ENCODE peak calls at places on chromosomes 5 and 9, in four cellular contexts. V, A, G and M are unnamed samples.

GRCh38 chr5:94969174-94969573 is 315.7 kb downstream of the MCTP1 start:
- DNase-seq in A (no peak), V (no peak), G (peak; percentile 69), M (peak; percentile 29)

GRCh38 chr5:4921929-4922328 is 218.2 kb upstream of the ADAMTS16 start:
- DNase-seq in G (no peak), V (no peak), A (no peak), M (no peak)

GRCh38 chr9:123044556-123044955 is 11.1 kb downstream of the GPR21 start:
- DNase-seq in G (no peak), V (no peak), A (no peak), M (peak; percentile 70)

GRCh38 chr5:9653811-9654210 is 23.7 kb upstream of the TAS2R1 start:
- DNase-seq in G (peak; percentile 87), A (peak; percentile 87), V (no peak), M (peak; percentile 86)

GRCh38 chr9:127437497-127438264 is 13.5 kb downstream of the ZNF79 start:
- DNase-seq in V (no peak), G (no peak), A (no peak), M (no peak)

GRCh38 chr5:17213938-17214337 is 3.5 kb upstream of the BASP1 start:
- DNase-seq in G (no peak), V (no peak), A (no peak), M (no peak)

GRCh38 chr9:109986423-109987055 is 206.5 kb downstream of the PALM2AKAP2 start:
- DNase-seq in G (peak; percentile 96), V (no peak), A (no peak), M (peak; percentile 48)

GRCh38 chr5:58985759-58986158 is 402.9 kb downstream of the RAB3C start:
- DNase-seq in G (no peak), A (no peak), V (no peak), M (peak; percentile 11)

GRCh38 chr5:151671979-151672378 is 14.7 kb downstream of the SPARC start:
- DNase-seq in G (no peak), V (no peak), A (no peak), M (peak; percentile 36)

GRCh38 chr9:13915131-13915530 is 398.8 kb downstream of the NFIB start:
- DNase-seq in A (peak; percentile 45), V (no peak), G (no peak), M (no peak)

GRCh38 chr9:86990276-86990675 is 43.0 kb upstream of the GAS1 start:
- DNase-seq in G (no peak), A (no peak), V (no peak), M (peak; percentile 65)

GRCh38 chr5:103327893-103328292 is 69.3 kb downstream of the MACIR start:
- DNase-seq in V (no peak), G (no peak), A (no peak), M (no peak)

GRCh38 chr9:75039006-75039405 is 10.9 kb upstream of the CARNMT1 start:
- DNase-seq in V (no peak), G (peak; percentile 45), A (no peak), M (peak; percentile 25)

GRCh38 chr5:57783693-57784092 is 301.1 kb upstream of the ACTBL2 start:
- DNase-seq in A (no peak), V (no peak), G (no peak), M (no peak)

GRCh38 chr5:139014726-139015125 is 139.6 kb upstream of the LRRTM2 start:
- DNase-seq in V (no peak), A (no peak), G (peak; percentile 88), M (peak; percentile 80)

GRCh38 chr9:132798817-132799790 is 79.0 kb downstream of the AK8 start:
- DNase-seq in G (no peak), V (peak; percentile 41), A (peak; percentile 42), M (no peak)

GRCh38 chr5:65121880-65122436 is 353.2 kb downstream of the CWC27 start:
- DNase-seq in V (no peak), A (no peak), G (peak; percentile 55), M (peak; percentile 65)

GRCh38 chr5:123545506-123545905 is 33.5 kb downstream of the CSNK1G3 start:
- DNase-seq in A (no peak), G (no peak), V (no peak), M (peak; percentile 24)

GRCh38 chr9:124450241-124450924 is at the start of gene ADGRD2:
- DNase-seq in G (peak; percentile 9), V (no peak), A (no peak), M (peak; percentile 46)

GRCh38 chr9:134547161-134548100 is 94.2 kb upstream of the COL5A1 start:
- DNase-seq in A (peak; percentile 21), V (no peak), G (no peak), M (no peak)

GRCh38 chr5:61162010-61162831 is at the start of gene SMIM15:
- DNase-seq in A (peak; percentile 95), G (peak; percentile 89), V (peak; percentile 73), M (peak; percentile 88)

GRCh38 chr9:116087246-116087645 is 66.3 kb upstream of the PAPPA start:
- DNase-seq in V (peak; percentile 7), A (peak; percentile 72), G (peak; percentile 66), M (peak; percentile 83)

GRCh38 chr5:82295144-82295543 is 17.0 kb upstream of the RPS23 start:
- DNase-seq in V (no peak), G (peak; percentile 30), A (no peak), M (peak; percentile 26)

GRCh38 chr5:11973469-11973868 is 69.2 kb upstream of the CTNND2 start:
- DNase-seq in A (no peak), G (no peak), V (no peak), M (peak; percentile 82)

GRCh38 chr5:66596791-66597757 is 881 bp downstream of the MAST4 start:
- DNase-seq in V (no peak), G (peak; percentile 37), A (peak; percentile 69), M (peak; percentile 71)

GRCh38 chr5:14374100-14374499 is 207.5 kb upstream of the OTULINL start:
- DNase-seq in G (no peak), A (no peak), V (no peak), M (peak; percentile 77)

GRCh38 chr5:176836811-176837706 is 26.7 kb downstream of the UNC5A start:
- DNase-seq in A (no peak), G (no peak), V (no peak), M (no peak)

GRCh38 chr5:89090021-89090420 is 207.0 kb upstream of the MEF2C start:
- DNase-seq in G (no peak), V (no peak), A (no peak), M (no peak)

GRCh38 chr5:179262126-179262920 is 82.9 kb downstream of the ADAMTS2 start:
- DNase-seq in A (no peak), V (no peak), G (no peak), M (no peak)

GRCh38 chr9:33161011-33161588 is 6.0 kb downstream of the B4GALT1 start:
- DNase-seq in V (peak; percentile 36), A (peak; percentile 68), G (peak; percentile 98), M (peak; percentile 96)

GRCh38 chr5:157740211-157740610 is 3.3 kb upstream of the LSM11 start:
- DNase-seq in V (no peak), G (no peak), A (no peak), M (peak; percentile 56)

GRCh38 chr9:109107402-109108240 is 12.1 kb downstream of the TMEM245 start:
- DNase-seq in V (no peak), G (peak; percentile 83), A (no peak), M (peak; percentile 77)

GRCh38 chr9:125558453-125559084 is 148.4 kb downstream of the MAPKAP1 start:
- DNase-seq in A (peak; percentile 57), G (peak; percentile 80), V (peak; percentile 56), M (peak; percentile 80)

GRCh38 chr9:126248680-126249079 is 77.9 kb upstream of the MVB12B start:
- DNase-seq in V (no peak), G (peak; percentile 90), A (no peak), M (peak; percentile 83)

GRCh38 chr9:124274228-124274627 is 16.5 kb downstream of the NEK6 start:
- DNase-seq in A (no peak), V (no peak), G (no peak), M (no peak)

GRCh38 chr9:6305954-6306563 is 22.1 kb upstream of the TPD52L3 start:
- DNase-seq in A (no peak), V (no peak), G (peak; percentile 44), M (peak; percentile 68)

DNA sequence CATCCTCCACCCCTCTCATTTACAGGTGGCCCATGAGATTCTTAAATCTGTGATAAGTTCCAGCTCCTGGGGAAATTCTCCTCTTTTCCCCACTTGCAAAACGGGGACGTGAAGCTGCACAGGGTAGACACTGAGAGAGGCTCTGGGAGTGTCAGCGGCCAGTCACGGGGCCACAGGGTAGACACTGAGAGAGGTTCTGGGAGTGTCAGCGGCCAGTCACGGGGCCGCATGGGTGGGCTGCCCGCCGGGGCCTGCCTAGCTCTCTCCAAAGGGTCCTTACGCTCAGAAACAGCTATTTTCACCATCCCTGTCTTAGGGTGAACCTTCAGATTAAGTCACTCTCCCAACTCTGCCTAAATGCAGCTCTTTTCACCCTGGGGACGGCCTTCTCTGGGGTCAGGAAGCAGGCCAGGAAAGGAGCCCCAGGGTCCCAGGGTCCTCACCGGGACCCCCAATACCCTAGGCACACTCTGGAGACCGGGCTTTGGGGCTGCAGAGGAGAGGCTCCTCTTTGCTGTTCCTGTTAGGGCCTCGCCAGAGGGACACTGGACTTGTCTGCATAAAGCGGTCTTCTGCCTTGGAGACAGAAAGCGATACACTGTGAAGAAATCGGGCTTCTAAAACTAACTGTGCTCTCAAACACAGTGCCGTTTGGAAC is 1.5 kb downstream of the FAM78A start:
- DNase-seq in V (peak; percentile 38), A (peak; percentile 84), G (no peak), M (no peak)
- H3K4me3 ChIP-seq in V (peak overlapping the region; percentile 60), A (peak overlapping the region; percentile 79), G (no peak overlapping the region), M (no peak overlapping the region)

GRCh38 chr9:23933348-23933747 is 107.3 kb upstream of the ELAVL2 start:
- DNase-seq in V (no peak), G (no peak), A (no peak), M (no peak)
- TF ChIP-seq CTCF in V (no peak), G (no peak), A (no peak), M (no peak)

GRCh38 chr5:145350501-145350900 is 484.6 kb downstream of the PRELID2 start:
- DNase-seq in V (no peak), G (peak; percentile 77), A (no peak), M (peak; percentile 96)
- H3K4me3 ChIP-seq in V (no peak overlapping the region), G (no peak overlapping the region), A (no peak overlapping the region), M (no peak overlapping the region)

DNA sequence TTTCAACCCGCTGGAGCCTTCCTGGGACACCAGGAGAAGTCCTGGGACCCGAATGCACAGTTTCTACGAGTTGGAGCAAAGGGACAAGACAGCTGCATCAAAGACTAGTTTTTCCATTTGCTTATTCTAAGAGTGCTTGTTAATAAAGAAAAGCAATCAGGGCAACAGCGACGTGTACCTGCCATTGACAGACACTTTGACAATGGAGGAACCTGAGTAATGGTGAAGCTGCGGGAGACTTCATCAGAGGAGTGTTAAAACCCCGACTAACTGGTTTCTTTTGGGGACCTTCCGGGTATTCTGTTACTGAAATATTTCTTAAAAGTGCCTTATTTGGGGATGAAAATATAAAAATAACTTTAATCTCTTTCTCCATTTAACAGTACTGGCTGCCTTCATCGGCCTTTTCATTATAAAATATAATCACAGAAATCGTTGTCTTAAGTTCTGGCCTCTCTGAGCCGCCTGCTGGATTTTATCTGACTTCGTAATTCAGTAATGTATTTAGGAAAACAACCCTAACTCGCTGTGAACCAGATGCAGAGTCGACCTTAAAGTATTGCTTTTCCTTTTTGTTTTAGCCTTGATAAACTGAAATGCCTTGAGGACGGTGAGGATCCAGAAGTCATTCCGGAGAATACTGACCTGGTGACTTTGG is 781 bp downstream of the SNAPC3 start:
- DNase-seq in V (no peak), G (peak; percentile 50), A (no peak), M (peak; percentile 51)
- TF ChIP-seq CTCF in V (no peak), G (peak; percentile 31), A (no peak), M (peak; percentile 19)

GRCh38 chr5:119270121-119270565 is 85.7 kb upstream of the TNFAIP8 start:
- DNase-seq in V (no peak), A (no peak), G (no peak), M (no peak)
- H3K4me3 ChIP-seq in V (no peak overlapping the region), A (no peak overlapping the region), G (no peak overlapping the region), M (no peak overlapping the region)